ENCODE peak calls at places on chromosomes 12 and 14, in ten cellular contexts. F, T, S, K, U, X, P, M, N and Q are unnamed samples.
A peak's percentile ranks its signal among the peaks of the same experiment; 100 is the strongest.

GRCh38 chr12:121786441-121786825 is 7.1 kb downstream of the RHOF start:
- ATAC-seq in S (no peak), U (peak; percentile 75), K (no peak), F (no peak), P (peak; percentile 64), N (peak; percentile 82), M (peak; percentile 48), X (peak; percentile 8), T (peak; percentile 48), Q (peak; percentile 66)

GRCh38 chr12:131701705-131702572 is 9.0 kb upstream of the SFSWAP start:
- ATAC-seq in K (no peak), U (no peak), T (no peak), P (no peak), M (no peak), X (no peak), N (no peak), S (no peak), F (no peak), Q (no peak)

GRCh38 chr14:36019126-36019525 is 157.4 kb downstream of the PTCSC3 start:
- ATAC-seq in U (no peak), F (peak; percentile 46), X (no peak), M (no peak), T (no peak), N (no peak), S (no peak), K (no peak), P (no peak), Q (no peak)

GRCh38 chr12:83156800-83157199 is 470.1 kb downstream of the TMTC2 start:
- ATAC-seq in U (no peak), F (no peak), K (no peak), N (no peak), S (no peak), M (no peak), P (peak; percentile 37), X (no peak), T (no peak), Q (no peak)

GRCh38 chr12:11717533-11717961 is 68.1 kb downstream of the ETV6 start:
- ATAC-seq in F (no peak), M (no peak), K (no peak), U (peak; percentile 34), S (no peak), N (no peak), T (no peak), X (no peak), P (no peak), Q (no peak)

GRCh38 chr14:22512106-22512814 is 76.8 kb downstream of the DAD1 start:
- ATAC-seq in K (no peak), X (peak; percentile 41), T (no peak), M (no peak), U (no peak), S (no peak), F (no peak), P (no peak), N (no peak), Q (no peak)

GRCh38 chr14:73825551-73826188 is 26.0 kb upstream of the PTGR2 start:
- ATAC-seq in U (peak; percentile 98), T (peak; percentile 95), P (peak; percentile 98), X (peak; percentile 99), F (peak; percentile 87), M (peak; percentile 95), S (peak; percentile 92), N (peak; percentile 92), K (peak; percentile 95), Q (peak; percentile 98)

GRCh38 chr12:13170892-13171490 is 25.5 kb upstream of the EMP1 start:
- ATAC-seq in X (no peak), M (no peak), N (no peak), F (no peak), P (no peak), S (no peak), T (no peak), U (no peak), K (no peak), Q (no peak)

GRCh38 chr12:80776706-80777105 is 60.0 kb downstream of the MYF5 start:
- ATAC-seq in P (no peak), U (no peak), M (no peak), X (no peak), K (no peak), S (no peak), N (no peak), F (no peak), T (no peak), Q (no peak)

GRCh38 chr12:28536088-28536487 is 345.8 kb downstream of the CCDC91 start:
- ATAC-seq in S (no peak), F (no peak), M (no peak), P (no peak), T (no peak), K (no peak), X (no peak), N (no peak), U (no peak), Q (peak; percentile 67)

GRCh38 chr14:67551940-67552339 is 18.9 kb downstream of the PLEKHH1 start:
- ATAC-seq in S (no peak), T (no peak), F (no peak), P (no peak), K (no peak), M (peak; percentile 68), N (no peak), X (no peak), U (no peak), Q (no peak)

GRCh38 chr14:106024983-106025604 is 498.7 kb downstream of the TMEM121 start:
- ATAC-seq in T (no peak), S (peak; percentile 95), F (peak; percentile 63), U (no peak), P (no peak), M (no peak), K (no peak), N (no peak), X (peak; percentile 96), Q (no peak)

GRCh38 chr12:53481957-53482586 is 17.2 kb downstream of the MAP3K12 start:
- ATAC-seq in X (peak; percentile 73), P (no peak), F (peak; percentile 21), K (peak; percentile 71), U (no peak), T (no peak), S (peak; percentile 25), M (no peak), N (peak; percentile 45), Q (peak; percentile 21)

GRCh38 chr12:39467432-39467870 is 24.5 kb upstream of the KIF21A start:
- ATAC-seq in M (no peak), X (peak; percentile 52), S (peak; percentile 78), T (no peak), K (no peak), P (no peak), N (no peak), U (no peak), F (peak; percentile 86), Q (no peak)

GRCh38 chr12:121288941-121289340 is 7.6 kb downstream of the CAMKK2 start:
- ATAC-seq in M (peak; percentile 53), U (no peak), P (no peak), F (no peak), X (no peak), T (no peak), K (no peak), S (no peak), N (no peak), Q (no peak)

GRCh38 chr12:108090107-108090899 is 38.8 kb upstream of the WSCD2 start:
- ATAC-seq in U (no peak), X (no peak), F (no peak), S (no peak), M (no peak), N (no peak), P (no peak), T (no peak), K (no peak), Q (no peak)

GRCh38 chr14:94312481-94313246 is 10.5 kb downstream of the SERPINA6 start:
- ATAC-seq in U (no peak), P (no peak), F (no peak), S (no peak), T (no peak), N (no peak), K (no peak), X (no peak), M (no peak), Q (no peak)

GRCh38 chr14:92473261-92473946 is 40.2 kb upstream of the RIN3 start:
- ATAC-seq in F (no peak), K (no peak), P (peak; percentile 68), X (no peak), N (no peak), U (peak; percentile 40), M (peak; percentile 44), S (no peak), T (peak; percentile 54), Q (peak; percentile 7)

GRCh38 chr12:19239046-19239445 is 109.5 kb downstream of the PLEKHA5 start:
- ATAC-seq in X (no peak), U (no peak), K (no peak), F (no peak), M (no peak), S (no peak), N (no peak), P (no peak), T (no peak), Q (peak; percentile 16)

GRCh38 chr14:35789651-35790050 is 19.4 kb downstream of the RALGAPA1 start:
- ATAC-seq in S (peak; percentile 65), M (no peak), X (no peak), P (no peak), T (no peak), K (no peak), N (no peak), F (peak; percentile 56), U (no peak), Q (no peak)

GRCh38 chr12:39912211-39912980 is 193.5 kb downstream of the SLC2A13 start:
- ATAC-seq in X (no peak), N (no peak), K (no peak), P (peak; percentile 100), S (no peak), T (no peak), M (no peak), U (peak; percentile 97), F (no peak), Q (no peak)

GRCh38 chr12:103647267-103647666 is 60.2 kb downstream of the STAB2 start:
- ATAC-seq in S (no peak), U (no peak), F (no peak), P (no peak), N (no peak), M (peak; percentile 59), X (no peak), K (no peak), T (no peak), Q (peak; percentile 62)

GRCh38 chr12:70550180-70550577 is 87.0 kb downstream of the PTPRB start:
- ATAC-seq in U (no peak), T (no peak), K (no peak), N (no peak), F (no peak), X (no peak), P (no peak), S (no peak), M (peak; percentile 59), Q (no peak)

GRCh38 chr14:71856199-71856919 is 75.9 kb upstream of the RGS6 start:
- ATAC-seq in S (no peak), P (no peak), U (no peak), M (no peak), K (peak; percentile 74), F (no peak), X (no peak), T (no peak), N (no peak), Q (no peak)

GRCh38 chr14:72318648-72319047 is 386.4 kb downstream of the RGS6 start:
- ATAC-seq in F (no peak), P (no peak), U (no peak), N (no peak), M (no peak), X (no peak), K (no peak), S (peak; percentile 85), T (no peak), Q (peak; percentile 65)

GRCh38 chr12:1840561-1840960 is 20.2 kb downstream of the LRTM2 start:
- ATAC-seq in M (no peak), S (no peak), U (no peak), F (no peak), K (no peak), N (no peak), T (no peak), X (no peak), P (no peak), Q (no peak)

GRCh38 chr12:11158885-11159444 is 12.0 kb upstream of the SMIM10L1 start:
- ATAC-seq in N (no peak), K (no peak), P (no peak), U (no peak), F (no peak), M (no peak), X (no peak), S (no peak), T (no peak), Q (no peak)

GRCh38 chr12:75990189-75990912 is 41.2 kb downstream of the PHLDA1 start:
- ATAC-seq in X (no peak), M (no peak), N (no peak), P (peak; percentile 85), F (no peak), S (no peak), T (no peak), U (peak; percentile 92), K (no peak), Q (no peak)